ENCODE peak calls at places on chromosomes 3 and 15, in nine cellular contexts. X, O, S, M, Y, L, R, H and P are unnamed samples.

GRCh38 chr15:34730701-34731100 is 24.1 kb downstream of the GJD2 start:
- DNase-seq in S (no peak), Y (no peak), M (no peak), O (no peak), X (no peak), R (no peak), H (no peak), L (no peak), P (no peak)

GRCh38 chr3:13013994-13014754 is 59.1 kb downstream of the IQSEC1 start:
- DNase-seq in O (no peak), R (no peak), Y (no peak), S (no peak), M (no peak), X (no peak), L (no peak), H (no peak), P (no peak)

GRCh38 chr15:51536965-51537574 is 85.5 kb downstream of the DMXL2 start:
- DNase-seq in O (peak), H (peak), R (peak), Y (no peak), X (no peak), S (no peak), L (no peak), M (no peak), P (no peak)

GRCh38 chr3:128433630-128434185 is 33.0 kb downstream of the DNAJB8 start:
- DNase-seq in R (no peak), X (no peak), M (peak), L (no peak), O (no peak), Y (no peak), H (no peak), S (no peak), P (no peak)

GRCh38 chr3:50807266-50807665 is 132.5 kb downstream of the DOCK3 start:
- DNase-seq in S (no peak), X (peak), Y (no peak), M (no peak), L (no peak), O (no peak), H (no peak), R (no peak), P (no peak)

GRCh38 chr15:47813985-47814384 is 96.7 kb downstream of the SEMA6D start:
- DNase-seq in X (no peak), L (no peak), S (no peak), O (no peak), Y (peak), R (no peak), M (no peak), H (no peak), P (no peak)

GRCh38 chr3:189464800-189465199 is 166.4 kb upstream of the TP63 start:
- DNase-seq in M (no peak), X (no peak), L (no peak), Y (no peak), S (no peak), R (no peak), H (no peak), O (no peak), P (no peak)

GRCh38 chr3:151404316-151404715 is 19.8 kb upstream of the P2RY12 start:
- DNase-seq in H (no peak), O (no peak), R (no peak), S (no peak), Y (no peak), L (peak), M (no peak), X (no peak), P (no peak)

GRCh38 chr3:119930286-119930685 is 148.4 kb downstream of the NR1I2 start:
- DNase-seq in O (no peak), H (no peak), L (no peak), Y (no peak), X (no peak), S (no peak), M (no peak), R (no peak), P (no peak)

GRCh38 chr15:70791248-70791647 is 27.9 kb upstream of the UACA start:
- DNase-seq in L (no peak), H (no peak), S (no peak), O (no peak), M (no peak), X (no peak), R (no peak), Y (no peak), P (no peak)

GRCh38 chr15:88491158-88491557 is 23.6 kb downstream of the MRPS11 start:
- DNase-seq in S (no peak), M (no peak), R (no peak), Y (no peak), O (no peak), H (no peak), L (no peak), X (no peak), P (no peak)

GRCh38 chr3:48015451-48016182 is 599 bp downstream of the MAP4 start:
- DNase-seq in L (no peak), O (peak), H (no peak), X (no peak), M (no peak), R (no peak), Y (no peak), S (no peak), P (no peak)

GRCh38 chr3:58008140-58009025 is at the start of gene FLNB:
- DNase-seq in L (peak), S (peak), O (peak), X (peak), R (peak), Y (peak), H (peak), M (peak), P (peak)

GRCh38 chr15:92882697-92883642 is 17.2 kb upstream of the CHD2 start:
- DNase-seq in M (peak), R (no peak), X (no peak), S (peak), Y (peak), O (peak), H (peak), L (no peak), P (peak)

GRCh38 chr3:159856496-159857098 is 132.0 kb upstream of the IL12A start:
- DNase-seq in L (no peak), O (no peak), R (no peak), H (no peak), X (no peak), M (peak), S (no peak), Y (no peak), P (peak)

GRCh38 chr3:72487078-72487765 is 361.0 kb downstream of the SHQ1 start:
- DNase-seq in Y (no peak), L (no peak), R (peak), H (peak), O (no peak), X (peak), S (peak), M (no peak), P (peak)

GRCh38 chr3:42745291-42745745 is 27.7 kb downstream of the CCDC13 start:
- DNase-seq in O (no peak), S (no peak), H (no peak), L (no peak), R (no peak), M (no peak), X (no peak), Y (no peak), P (no peak)

GRCh38 chr3:187777331-187778046 is 32.2 kb upstream of the BCL6 start:
- DNase-seq in X (no peak), M (no peak), S (no peak), Y (no peak), H (no peak), L (peak), R (no peak), O (no peak), P (no peak)

GRCh38 chr3:148975696-148976095 is 15.6 kb upstream of the GYG1 start:
- DNase-seq in L (no peak), X (no peak), O (no peak), R (no peak), H (no peak), Y (no peak), M (no peak), S (no peak), P (no peak)

GRCh38 chr3:132405188-132405587 is 12.1 kb upstream of the DNAJC13 start:
- DNase-seq in L (no peak), X (no peak), Y (no peak), R (no peak), H (no peak), O (no peak), M (no peak), S (no peak), P (no peak)

GRCh38 chr3:94413721-94414106 is 350.9 kb downstream of the NSUN3 start:
- DNase-seq in M (no peak), X (no peak), S (no peak), R (peak), O (no peak), L (no peak), H (no peak), Y (no peak), P (no peak)

GRCh38 chr3:69420781-69421520 is 35.1 kb upstream of the FRMD4B start:
- DNase-seq in M (no peak), O (no peak), L (no peak), S (no peak), H (no peak), X (no peak), R (no peak), Y (no peak), P (no peak)

GRCh38 chr15:52679232-52680040 is at the start of gene ATOSA:
- DNase-seq in O (peak), X (peak), R (peak), H (peak), S (peak), L (peak), M (peak), Y (peak), P (peak)
- TF ChIP-seq CTCF in O (no peak), X (no peak), R (peak), H (peak), S (peak), L (no peak), M (no peak), Y (no peak), P (no peak)

DNA sequence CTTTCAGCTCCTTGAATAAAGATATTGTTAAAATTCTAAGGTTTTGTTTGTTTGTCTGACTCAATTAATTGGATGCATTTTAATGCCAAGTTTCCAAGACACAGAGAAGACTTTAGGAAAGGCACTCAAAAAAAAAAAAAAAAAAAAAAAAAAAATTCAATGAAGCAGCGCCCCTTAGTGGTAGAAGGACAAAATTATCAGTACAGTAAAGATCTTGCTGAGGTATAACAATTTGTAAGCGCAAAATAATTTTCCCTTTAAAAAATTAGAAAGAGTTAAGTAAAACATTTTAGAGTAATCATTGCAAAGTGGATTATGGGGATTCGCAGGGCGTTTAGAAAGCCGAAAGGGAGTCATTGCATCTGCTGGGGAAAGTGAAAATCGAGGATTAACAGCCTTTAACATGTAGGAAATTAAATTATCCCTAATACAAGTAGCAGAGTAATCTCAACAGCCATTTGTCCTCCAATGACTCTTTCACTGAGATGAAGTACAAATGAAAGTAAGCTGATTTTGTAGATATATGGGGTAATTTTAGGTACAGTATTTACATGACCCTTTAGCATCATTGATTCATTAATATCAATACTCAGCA is 5.8 kb upstream of the DIS3L start:
- DNase-seq in Y (no peak), R (no peak), S (no peak), X (no peak), M (no peak), L (no peak), O (peak), H (no peak), P (no peak)
- TF ChIP-seq CTCF in Y (peak), R (peak), S (peak), X (peak), M (peak), L (no peak), O (peak), H (peak), P (peak)

DNA sequence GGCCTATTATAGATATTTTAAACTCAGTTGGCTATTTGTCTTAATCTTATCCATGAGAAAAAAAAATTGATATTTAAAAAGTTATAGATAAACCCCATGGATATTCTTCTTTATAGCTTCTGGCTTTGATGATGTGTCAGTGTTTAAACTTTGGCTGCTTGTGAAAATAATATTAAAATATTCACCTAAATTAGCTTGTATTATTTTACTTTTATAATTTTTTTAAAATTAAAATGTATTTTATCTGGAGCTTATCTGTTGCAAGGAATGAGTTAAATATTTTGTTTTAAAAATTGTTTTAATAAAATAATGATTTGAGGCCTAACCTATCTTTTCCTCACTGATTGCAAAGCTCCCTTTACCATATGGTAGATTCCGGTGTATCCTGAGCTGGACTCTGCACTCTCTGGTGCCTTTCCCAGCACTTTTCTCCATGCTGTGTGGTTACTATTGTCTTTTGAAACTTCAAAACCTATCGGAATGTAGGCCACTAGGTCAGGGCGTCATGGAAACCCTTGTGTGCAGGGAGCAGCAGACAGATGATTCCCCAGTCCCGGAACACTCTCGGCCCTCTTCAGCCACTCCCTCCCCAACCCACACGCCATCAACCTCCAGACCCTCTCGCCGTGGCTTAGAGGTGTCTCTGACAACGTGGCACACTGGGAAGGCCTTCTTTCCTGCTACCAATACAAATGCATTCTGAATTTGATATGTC is 252.3 kb upstream of the ATP10A start:
- DNase-seq in O (no peak), M (no peak), X (no peak), S (no peak), L (no peak), R (no peak), Y (no peak), H (no peak), P (peak)
- TF ChIP-seq CTCF in O (no peak), M (no peak), X (no peak), S (no peak), L (no peak), R (no peak), Y (no peak), H (no peak), P (no peak)

GRCh38 chr3:40930131-40930538 is 269.2 kb upstream of the CTNNB1 start:
- DNase-seq in Y (no peak), R (peak), M (no peak), X (peak), H (peak), O (peak), L (no peak), S (no peak), P (no peak)
- TF ChIP-seq CTCF in Y (no peak), R (peak), M (no peak), X (no peak), H (peak), O (peak), L (no peak), S (no peak), P (no peak)

GRCh38 chr15:76340198-76340801 is 3.7 kb downstream of the ISL2 start:
- DNase-seq in H (peak), M (peak), L (peak), R (no peak), Y (no peak), X (no peak), O (peak), S (no peak), P (peak)

GRCh38 chr15:76339302-76340197 is 3.0 kb downstream of the ISL2 start:
- DNase-seq in Y (no peak), S (no peak), X (no peak), H (no peak), M (peak), R (no peak), O (peak), L (peak), P (peak)

GRCh38 chr15:76342046-76342381 is 5.4 kb downstream of the ISL2 start:
- DNase-seq in M (peak), S (no peak), O (no peak), R (no peak), H (no peak), L (no peak), Y (no peak), X (no peak), P (peak)

GRCh38 chr15:76341366-76342045 is 4.9 kb downstream of the ISL2 start:
- DNase-seq in S (no peak), Y (no peak), H (no peak), X (no peak), L (no peak), O (peak), R (no peak), M (peak), P (peak)

GRCh38 chr15:76340802-76341365 is 4.3 kb downstream of the ISL2 start:
- DNase-seq in M (peak), X (no peak), L (no peak), Y (no peak), S (no peak), O (peak), H (peak), R (no peak), P (peak)
- TF ChIP-seq CTCF in M (peak), X (no peak), L (no peak), Y (no peak), S (no peak), O (no peak), H (peak), R (peak), P (no peak)

DNA sequence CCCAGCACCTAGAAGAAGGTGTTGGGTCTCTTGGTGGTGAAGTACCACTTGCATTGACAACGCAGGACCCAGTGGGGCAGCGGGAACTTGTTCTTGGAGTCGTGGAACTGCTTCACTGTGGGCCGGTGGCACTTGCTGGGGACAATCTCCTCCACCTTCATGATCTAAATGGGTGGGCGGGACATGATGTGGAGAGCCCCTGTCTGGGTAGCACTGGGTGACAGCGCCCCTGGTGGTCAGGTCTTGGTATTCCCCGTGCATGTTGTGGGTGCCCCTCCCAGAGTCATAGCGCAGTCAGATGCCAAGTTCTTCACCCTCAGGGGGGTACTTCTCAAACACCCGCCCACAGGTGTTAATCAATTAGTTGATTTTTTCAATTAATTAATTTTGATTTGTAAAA is 60.2 kb downstream of the AGBL1 start:
- DNase-seq in S (no peak), O (no peak), Y (no peak), L (no peak), M (peak), X (no peak), R (no peak), H (no peak), P (peak)
- TF ChIP-seq CTCF in S (no peak), O (no peak), Y (no peak), L (no peak), M (peak), X (no peak), R (peak), H (peak), P (peak)